ENCODE peak calls at places on chromosomes 2 and 18, in eight cellular contexts. One of them, this sample, is unnamed.

GRCh38 chr2:20414806-20415205 is 32.1 kb upstream of the RHOB start:
- DNase-seq in ovary: peak; percentile 7
- DNase-seq in A549: no peak
- DNase-seq in adrenal gland: no peak
- DNase-seq in endodermal cell: peak; percentile 62
- DNase-seq in IMR-90: no peak
- DNase-seq in mammary epithelial cell: no peak
- DNase-seq in kidney: no peak
- DNase-seq in this sample: no peak

GRCh38 chr2:120418174-120418787 is 72.3 kb downstream of the INHBB start:
- DNase-seq in A549: no peak
- DNase-seq in kidney: peak; percentile 53
- DNase-seq in ovary: no peak
- DNase-seq in adrenal gland: peak; percentile 6
- DNase-seq in endodermal cell: peak; percentile 38
- DNase-seq in mammary epithelial cell: no peak
- DNase-seq in IMR-90: no peak
- DNase-seq in this sample: no peak

GRCh38 chr2:48482313-48482712 is 47.6 kb upstream of the STON1 start:
- DNase-seq in endodermal cell: no peak
- DNase-seq in mammary epithelial cell: no peak
- DNase-seq in ovary: no peak
- DNase-seq in IMR-90: peak; percentile 88
- DNase-seq in adrenal gland: no peak
- DNase-seq in kidney: no peak
- DNase-seq in A549: no peak
- DNase-seq in this sample: no peak

GRCh38 chr2:191815010-191815409 is 31.9 kb downstream of the CAVIN2 start:
- DNase-seq in ovary: no peak
- DNase-seq in A549: no peak
- DNase-seq in IMR-90: no peak
- DNase-seq in mammary epithelial cell: no peak
- DNase-seq in endodermal cell: no peak
- DNase-seq in adrenal gland: no peak
- DNase-seq in kidney: no peak
- DNase-seq in this sample: no peak

GRCh38 chr18:79987566-79987965 is 797 bp downstream of the TXNL4A start:
- DNase-seq in IMR-90: no peak
- DNase-seq in A549: no peak
- DNase-seq in endodermal cell: no peak
- DNase-seq in ovary: no peak
- DNase-seq in adrenal gland: no peak
- DNase-seq in mammary epithelial cell: peak; percentile 21
- DNase-seq in kidney: no peak
- DNase-seq in this sample: peak; percentile 52

GRCh38 chr2:99106905-99107304 is 34.6 kb upstream of the C2orf15 start:
- DNase-seq in A549: no peak
- DNase-seq in endodermal cell: no peak
- DNase-seq in mammary epithelial cell: peak; percentile 12
- DNase-seq in IMR-90: no peak
- DNase-seq in ovary: no peak
- DNase-seq in adrenal gland: no peak
- DNase-seq in kidney: no peak
- DNase-seq in this sample: peak; percentile 18

GRCh38 chr2:70123051-70123828 is 36.0 kb downstream of the PCBP1 start:
- DNase-seq in endodermal cell: peak; percentile 94
- DNase-seq in A549: no peak
- DNase-seq in IMR-90: peak; percentile 50
- DNase-seq in ovary: peak; percentile 72
- DNase-seq in adrenal gland: no peak
- DNase-seq in mammary epithelial cell: no peak
- DNase-seq in kidney: no peak
- DNase-seq in this sample: no peak

GRCh38 chr2:239814136-239814916 is 210.8 kb downstream of the NDUFA10 start:
- DNase-seq in ovary: peak; percentile 42
- DNase-seq in kidney: peak; percentile 61
- DNase-seq in endodermal cell: no peak
- DNase-seq in A549: no peak
- DNase-seq in IMR-90: no peak
- DNase-seq in mammary epithelial cell: no peak
- DNase-seq in adrenal gland: no peak
- DNase-seq in this sample: no peak

GRCh38 chr18:48171490-48172188 is 237.5 kb downstream of the ZBTB7C start:
- DNase-seq in ovary: peak; percentile 26
- DNase-seq in adrenal gland: no peak
- DNase-seq in endodermal cell: no peak
- DNase-seq in kidney: no peak
- DNase-seq in mammary epithelial cell: no peak
- DNase-seq in IMR-90: no peak
- DNase-seq in A549: no peak
- DNase-seq in this sample: no peak

GRCh38 chr2:124283090-124283489 is 258.0 kb downstream of the CNTNAP5 start:
- DNase-seq in endodermal cell: no peak
- DNase-seq in adrenal gland: no peak
- DNase-seq in kidney: no peak
- DNase-seq in A549: no peak
- DNase-seq in mammary epithelial cell: peak; percentile 3
- DNase-seq in IMR-90: no peak
- DNase-seq in ovary: no peak
- DNase-seq in this sample: peak; percentile 24

GRCh38 chr18:57441395-57441794 is 6.2 kb downstream of the ONECUT2 start:
- DNase-seq in kidney: peak; percentile 72
- DNase-seq in ovary: no peak
- DNase-seq in IMR-90: peak; percentile 33
- DNase-seq in endodermal cell: peak; percentile 82
- DNase-seq in mammary epithelial cell: peak; percentile 35
- DNase-seq in A549: no peak
- DNase-seq in adrenal gland: no peak
- DNase-seq in this sample: peak; percentile 49

GRCh38 chr18:79867666-79868065 is 69.9 kb downstream of the KCNG2 start:
- DNase-seq in ovary: no peak
- DNase-seq in mammary epithelial cell: no peak
- DNase-seq in endodermal cell: no peak
- DNase-seq in adrenal gland: no peak
- DNase-seq in kidney: no peak
- DNase-seq in A549: no peak
- DNase-seq in IMR-90: no peak
- DNase-seq in this sample: no peak

GRCh38 chr2:218291934-218292699 is at the start of gene TMBIM1:
- DNase-seq in adrenal gland: peak; percentile 79
- DNase-seq in endodermal cell: peak; percentile 92
- DNase-seq in ovary: peak; percentile 89
- DNase-seq in IMR-90: peak; percentile 58
- DNase-seq in mammary epithelial cell: peak; percentile 69
- DNase-seq in A549: peak; percentile 69
- DNase-seq in kidney: peak; percentile 94
- DNase-seq in this sample: no peak

GRCh38 chr2:101717041-101717817 is 19.7 kb downstream of the MAP4K4 start:
- DNase-seq in A549: no peak
- DNase-seq in IMR-90: no peak
- DNase-seq in mammary epithelial cell: no peak
- DNase-seq in adrenal gland: no peak
- DNase-seq in kidney: no peak
- DNase-seq in endodermal cell: peak; percentile 60
- DNase-seq in ovary: no peak
- DNase-seq in this sample: no peak

GRCh38 chr2:11310212-11310611 is 34.2 kb downstream of the ROCK2 start:
- DNase-seq in IMR-90: no peak
- DNase-seq in kidney: no peak
- DNase-seq in adrenal gland: no peak
- DNase-seq in A549: no peak
- DNase-seq in mammary epithelial cell: no peak
- DNase-seq in ovary: no peak
- DNase-seq in endodermal cell: no peak
- DNase-seq in this sample: no peak

GRCh38 chr18:11859903-11860407 is 8.7 kb downstream of the CHMP1B start:
- DNase-seq in endodermal cell: peak; percentile 50
- DNase-seq in ovary: no peak
- DNase-seq in A549: peak; percentile 92
- DNase-seq in mammary epithelial cell: peak; percentile 99
- DNase-seq in kidney: no peak
- DNase-seq in IMR-90: peak; percentile 90
- DNase-seq in adrenal gland: no peak
- DNase-seq in this sample: peak; percentile 99

GRCh38 chr2:212548459-212548815 is 9.8 kb upstream of the ERBB4 start:
- DNase-seq in IMR-90: peak; percentile 28
- DNase-seq in ovary: no peak
- DNase-seq in adrenal gland: peak; percentile 19
- DNase-seq in kidney: no peak
- DNase-seq in A549: peak; percentile 18
- DNase-seq in endodermal cell: no peak
- DNase-seq in mammary epithelial cell: no peak
- DNase-seq in this sample: peak; percentile 41

GRCh38 chr2:71742953-71743601 is 289.7 kb downstream of the DYSF start:
- DNase-seq in kidney: peak; percentile 84
- DNase-seq in adrenal gland: peak; percentile 80
- DNase-seq in ovary: no peak
- DNase-seq in IMR-90: peak; percentile 86
- DNase-seq in endodermal cell: no peak
- DNase-seq in mammary epithelial cell: peak; percentile 80
- DNase-seq in A549: peak; percentile 87
- DNase-seq in this sample: peak; percentile 60

DNA sequence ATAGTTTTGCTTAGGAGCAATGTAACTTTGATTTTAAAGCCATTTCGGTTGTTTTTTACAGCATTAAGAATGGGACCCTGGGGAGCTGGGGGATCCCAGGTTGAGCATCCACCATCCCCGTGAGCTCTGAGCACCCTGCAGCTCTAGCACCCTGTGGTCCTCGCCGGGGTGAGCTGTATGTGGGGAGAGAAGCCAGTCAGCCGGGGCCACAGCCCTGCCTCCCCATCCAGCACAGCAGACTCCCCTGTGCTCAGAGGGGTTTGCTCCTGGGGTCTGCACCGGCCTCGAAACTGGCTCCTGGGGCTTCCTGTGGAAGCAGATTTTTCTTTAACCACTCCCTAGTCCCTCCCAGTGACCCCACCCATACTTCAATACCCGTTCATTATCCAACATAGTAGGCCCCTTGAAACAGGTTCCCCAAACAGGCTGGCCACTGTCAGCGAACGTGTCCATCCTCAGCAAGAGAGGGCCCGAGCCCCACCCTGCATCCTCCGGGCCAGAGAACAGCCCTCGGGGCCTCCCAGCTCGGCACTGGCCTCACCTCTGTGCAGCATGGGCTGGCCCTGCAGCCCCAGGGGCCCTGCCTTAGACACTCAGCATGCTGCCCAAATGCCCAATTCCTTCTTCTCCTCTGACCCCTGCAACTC is 1.2 kb downstream of the COL6A3 start:
- DNase-seq in endodermal cell: no peak
- DNase-seq in mammary epithelial cell: no peak
- DNase-seq in adrenal gland: no peak
- DNase-seq in A549: no peak
- DNase-seq in kidney: no peak
- DNase-seq in ovary: peak; percentile 67
- DNase-seq in IMR-90: no peak
- DNase-seq in this sample: no peak
- H3K4me3 ChIP-seq in endodermal cell: no peak overlapping the region
- H3K4me3 ChIP-seq in mammary epithelial cell: no peak overlapping the region
- H3K4me3 ChIP-seq in adrenal gland: no peak overlapping the region
- H3K4me3 ChIP-seq in A549: no peak overlapping the region
- H3K4me3 ChIP-seq in kidney: peak overlapping the region; percentile 9
- H3K4me3 ChIP-seq in ovary: peak overlapping the region; percentile 55
- H3K4me3 ChIP-seq in IMR-90: peak overlapping the region; percentile 96
- H3K4me3 ChIP-seq in this sample: no peak overlapping the region

GRCh38 chr2:21754164-21754788 is 630.5 kb downstream of the TDRD15 start:
- DNase-seq in endodermal cell: peak; percentile 69
- DNase-seq in kidney: no peak
- DNase-seq in mammary epithelial cell: no peak
- DNase-seq in ovary: no peak
- DNase-seq in A549: no peak
- DNase-seq in adrenal gland: no peak
- DNase-seq in IMR-90: no peak
- DNase-seq in this sample: peak; percentile 5
- TF ChIP-seq CTCF in endodermal cell: peak; percentile 81
- TF ChIP-seq CTCF in kidney: peak; percentile 13
- TF ChIP-seq CTCF in mammary epithelial cell: peak; percentile 26
- TF ChIP-seq CTCF in ovary: no peak
- TF ChIP-seq CTCF in A549: no peak
- TF ChIP-seq CTCF in adrenal gland: no peak
- TF ChIP-seq CTCF in IMR-90: peak; percentile 31
- TF ChIP-seq CTCF in this sample: no peak

GRCh38 chr18:35343488-35343935 is 708 bp downstream of the ZNF24 start:
- DNase-seq in kidney: no peak
- DNase-seq in mammary epithelial cell: no peak
- DNase-seq in IMR-90: no peak
- DNase-seq in endodermal cell: no peak
- DNase-seq in ovary: no peak
- DNase-seq in A549: no peak
- DNase-seq in adrenal gland: no peak
- DNase-seq in this sample: no peak

GRCh38 chr18:35343936-35344735 is at the start of gene ZNF24:
- DNase-seq in ovary: peak; percentile 97
- DNase-seq in adrenal gland: peak; percentile 98
- DNase-seq in kidney: peak; percentile 99
- DNase-seq in endodermal cell: peak; percentile 96
- DNase-seq in mammary epithelial cell: peak; percentile 87
- DNase-seq in IMR-90: peak; percentile 87
- DNase-seq in A549: peak; percentile 90
- DNase-seq in this sample: peak; percentile 73

GRCh38 chr18:35344736-35345459 is 678 bp upstream of the ZNF24 start:
- DNase-seq in adrenal gland: peak; percentile 36
- DNase-seq in mammary epithelial cell: no peak
- DNase-seq in A549: no peak
- DNase-seq in endodermal cell: no peak
- DNase-seq in kidney: peak; percentile 71
- DNase-seq in IMR-90: no peak
- DNase-seq in ovary: peak; percentile 36
- DNase-seq in this sample: no peak

GRCh38 chr18:35345950-35346349 is 1.7 kb upstream of the ZNF24 start:
- DNase-seq in IMR-90: no peak
- DNase-seq in A549: no peak
- DNase-seq in mammary epithelial cell: no peak
- DNase-seq in adrenal gland: no peak
- DNase-seq in endodermal cell: no peak
- DNase-seq in kidney: no peak
- DNase-seq in ovary: no peak
- DNase-seq in this sample: no peak

DNA sequence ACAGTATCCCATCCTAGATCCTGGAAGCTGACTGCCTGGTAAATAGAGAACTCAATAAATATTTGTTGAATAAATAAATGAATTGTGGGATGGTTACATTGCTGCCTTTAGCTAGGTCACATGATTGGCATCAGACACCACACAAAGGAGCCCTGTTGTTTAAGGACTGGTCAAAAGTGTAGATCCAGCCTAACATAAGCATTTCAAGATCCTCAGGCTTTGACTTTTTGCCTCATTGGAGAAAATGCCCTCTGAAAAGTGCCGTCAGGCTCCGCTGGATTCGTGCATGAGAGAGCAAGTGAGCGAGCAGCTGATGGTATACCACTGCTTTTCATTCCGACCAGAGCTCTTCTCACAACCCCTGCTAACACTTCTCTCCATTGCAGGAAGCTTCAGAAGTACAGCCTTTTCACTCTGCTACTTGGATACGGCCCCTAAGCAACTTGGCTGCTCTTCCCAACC is 1.3 kb upstream of the ZNF24 start:
- DNase-seq in endodermal cell: no peak
- DNase-seq in mammary epithelial cell: no peak
- DNase-seq in kidney: no peak
- DNase-seq in A549: no peak
- DNase-seq in adrenal gland: peak; percentile 34
- DNase-seq in ovary: no peak
- DNase-seq in IMR-90: no peak
- DNase-seq in this sample: no peak
- H3K4me3 ChIP-seq in endodermal cell: no peak overlapping the region
- H3K4me3 ChIP-seq in mammary epithelial cell: no peak overlapping the region
- H3K4me3 ChIP-seq in kidney: peak overlapping the region; percentile 36
- H3K4me3 ChIP-seq in A549: no peak overlapping the region
- H3K4me3 ChIP-seq in adrenal gland: no peak overlapping the region
- H3K4me3 ChIP-seq in ovary: no peak overlapping the region
- H3K4me3 ChIP-seq in IMR-90: no peak overlapping the region
- H3K4me3 ChIP-seq in this sample: no peak overlapping the region

GRCh38 chr2:216283038-216283900 is 89.0 kb downstream of the MARCHF4 start:
- DNase-seq in IMR-90: no peak
- DNase-seq in mammary epithelial cell: no peak
- DNase-seq in kidney: no peak
- DNase-seq in adrenal gland: no peak
- DNase-seq in endodermal cell: peak; percentile 98
- DNase-seq in ovary: no peak
- DNase-seq in A549: peak; percentile 31
- DNase-seq in this sample: peak; percentile 7
- TF ChIP-seq CTCF in IMR-90: peak; percentile 23
- TF ChIP-seq CTCF in mammary epithelial cell: peak; percentile 27
- TF ChIP-seq CTCF in kidney: no peak
- TF ChIP-seq CTCF in adrenal gland: no peak
- TF ChIP-seq CTCF in endodermal cell: peak; percentile 95
- TF ChIP-seq CTCF in ovary: no peak
- TF ChIP-seq CTCF in A549: peak; percentile 10
- TF ChIP-seq CTCF in this sample: peak; percentile 67

This sample was measured in bronchial epithelial cell.